ENCODE peak calls at places on chromosomes 12 and 14, in six cellular contexts. One of them, this sample, is unnamed.

GRCh38 chr12:105378821-105379400 is 48.4 kb downstream of the C12orf75 start:
- DNase-seq in fibroblast of mammary gland: peak; percentile 17
- DNase-seq in choroid plexus epithelial cell: peak; percentile 40
- DNase-seq in transverse colon: no peak
- DNase-seq in IMR-90: no peak
- DNase-seq in GM13977: no peak
- DNase-seq in this sample: no peak

GRCh38 chr12:130832561-130833209 is 6.4 kb downstream of the STX2 start:
- DNase-seq in fibroblast of mammary gland: peak; percentile 83
- DNase-seq in transverse colon: no peak
- DNase-seq in choroid plexus epithelial cell: peak; percentile 78
- DNase-seq in GM13977: no peak
- DNase-seq in IMR-90: peak; percentile 78
- DNase-seq in this sample: peak; percentile 43

GRCh38 chr12:123278150-123278627 is 6.5 kb upstream of the CDK2AP1 start:
- DNase-seq in IMR-90: no peak
- DNase-seq in fibroblast of mammary gland: no peak
- DNase-seq in GM13977: peak; percentile 85
- DNase-seq in transverse colon: no peak
- DNase-seq in choroid plexus epithelial cell: no peak
- DNase-seq in this sample: no peak

GRCh38 chr12:22625671-22626251 is 790 bp downstream of the ETNK1 start:
- DNase-seq in transverse colon: peak; percentile 43
- DNase-seq in choroid plexus epithelial cell: peak; percentile 41
- DNase-seq in IMR-90: peak; percentile 29
- DNase-seq in GM13977: peak; percentile 38
- DNase-seq in fibroblast of mammary gland: peak; percentile 49
- DNase-seq in this sample: no peak

GRCh38 chr14:23054000-23054811 is 3.1 kb downstream of the CDH24 start:
- DNase-seq in transverse colon: no peak
- DNase-seq in GM13977: peak; percentile 62
- DNase-seq in IMR-90: no peak
- DNase-seq in fibroblast of mammary gland: no peak
- DNase-seq in choroid plexus epithelial cell: no peak
- DNase-seq in this sample: no peak

GRCh38 chr14:82045339-82045738 is 511.7 kb upstream of the SEL1L start:
- DNase-seq in IMR-90: no peak
- DNase-seq in fibroblast of mammary gland: no peak
- DNase-seq in transverse colon: no peak
- DNase-seq in GM13977: no peak
- DNase-seq in choroid plexus epithelial cell: no peak
- DNase-seq in this sample: no peak

GRCh38 chr12:68367903-68368302 is 35.7 kb upstream of the MDM1 start:
- DNase-seq in choroid plexus epithelial cell: peak; percentile 77
- DNase-seq in fibroblast of mammary gland: peak; percentile 61
- DNase-seq in GM13977: no peak
- DNase-seq in IMR-90: no peak
- DNase-seq in transverse colon: no peak
- DNase-seq in this sample: no peak

GRCh38 chr12:108126990-108127468 is 2.1 kb upstream of the WSCD2 start:
- DNase-seq in choroid plexus epithelial cell: no peak
- DNase-seq in IMR-90: no peak
- DNase-seq in GM13977: no peak
- DNase-seq in transverse colon: no peak
- DNase-seq in fibroblast of mammary gland: no peak
- DNase-seq in this sample: no peak

GRCh38 chr14:57485635-57486034 is 8.0 kb downstream of the CCDC198 start:
- DNase-seq in GM13977: no peak
- DNase-seq in transverse colon: no peak
- DNase-seq in fibroblast of mammary gland: no peak
- DNase-seq in IMR-90: no peak
- DNase-seq in choroid plexus epithelial cell: no peak
- DNase-seq in this sample: no peak

GRCh38 chr12:95259368-95259767 is 41.8 kb downstream of the VEZT start:
- DNase-seq in transverse colon: no peak
- DNase-seq in fibroblast of mammary gland: no peak
- DNase-seq in GM13977: no peak
- DNase-seq in IMR-90: no peak
- DNase-seq in choroid plexus epithelial cell: no peak
- DNase-seq in this sample: no peak

GRCh38 chr12:109127533-109128242 is 11.3 kb downstream of the ACACB start:
- DNase-seq in GM13977: no peak
- DNase-seq in transverse colon: no peak
- DNase-seq in IMR-90: no peak
- DNase-seq in fibroblast of mammary gland: no peak
- DNase-seq in choroid plexus epithelial cell: no peak
- DNase-seq in this sample: no peak

GRCh38 chr14:100904307-100905019 is 941 bp upstream of the RTL1 start:
- DNase-seq in fibroblast of mammary gland: no peak
- DNase-seq in IMR-90: no peak
- DNase-seq in GM13977: peak; percentile 4
- DNase-seq in transverse colon: no peak
- DNase-seq in choroid plexus epithelial cell: no peak
- DNase-seq in this sample: no peak

GRCh38 chr12:5898874-5899273 is 46.2 kb downstream of the ANO2 start:
- DNase-seq in choroid plexus epithelial cell: no peak
- DNase-seq in IMR-90: no peak
- DNase-seq in transverse colon: no peak
- DNase-seq in GM13977: no peak
- DNase-seq in fibroblast of mammary gland: no peak
- DNase-seq in this sample: no peak

GRCh38 chr12:13817131-13817530 is 164.3 kb downstream of the GRIN2B start:
- DNase-seq in fibroblast of mammary gland: peak; percentile 11
- DNase-seq in transverse colon: no peak
- DNase-seq in choroid plexus epithelial cell: no peak
- DNase-seq in IMR-90: no peak
- DNase-seq in GM13977: no peak
- DNase-seq in this sample: no peak

GRCh38 chr12:71904629-71905028 is 34.0 kb upstream of the TPH2 start:
- DNase-seq in fibroblast of mammary gland: no peak
- DNase-seq in choroid plexus epithelial cell: no peak
- DNase-seq in GM13977: no peak
- DNase-seq in IMR-90: no peak
- DNase-seq in transverse colon: no peak
- DNase-seq in this sample: no peak

GRCh38 chr12:104345234-104346066 is 41.9 kb downstream of the EID3 start:
- DNase-seq in IMR-90: no peak
- DNase-seq in fibroblast of mammary gland: no peak
- DNase-seq in choroid plexus epithelial cell: no peak
- DNase-seq in GM13977: no peak
- DNase-seq in transverse colon: no peak
- DNase-seq in this sample: no peak

GRCh38 chr14:65832431-65833253 is 420.1 kb downstream of the FUT8 start:
- DNase-seq in GM13977: no peak
- DNase-seq in fibroblast of mammary gland: peak; percentile 19
- DNase-seq in transverse colon: no peak
- DNase-seq in choroid plexus epithelial cell: peak; percentile 41
- DNase-seq in IMR-90: peak; percentile 5
- DNase-seq in this sample: no peak

GRCh38 chr12:97464241-97465011 is 1.8 kb downstream of the RMST start:
- DNase-seq in GM13977: no peak
- DNase-seq in choroid plexus epithelial cell: no peak
- DNase-seq in fibroblast of mammary gland: no peak
- DNase-seq in transverse colon: no peak
- DNase-seq in IMR-90: no peak
- DNase-seq in this sample: no peak

GRCh38 chr14:60326274-60326673 is 77.3 kb downstream of the PPM1A start:
- DNase-seq in transverse colon: no peak
- DNase-seq in fibroblast of mammary gland: no peak
- DNase-seq in choroid plexus epithelial cell: no peak
- DNase-seq in GM13977: no peak
- DNase-seq in IMR-90: no peak
- DNase-seq in this sample: no peak

GRCh38 chr12:86194721-86195120 is 61.5 kb downstream of the MGAT4C start:
- DNase-seq in GM13977: no peak
- DNase-seq in choroid plexus epithelial cell: no peak
- DNase-seq in IMR-90: no peak
- DNase-seq in fibroblast of mammary gland: no peak
- DNase-seq in transverse colon: no peak
- DNase-seq in this sample: no peak

GRCh38 chr12:74890237-74890599 is 319.4 kb downstream of the KCNC2 start:
- DNase-seq in fibroblast of mammary gland: peak; percentile 85
- DNase-seq in choroid plexus epithelial cell: peak; percentile 94
- DNase-seq in GM13977: peak; percentile 20
- DNase-seq in IMR-90: peak; percentile 92
- DNase-seq in transverse colon: no peak
- DNase-seq in this sample: peak; percentile 90

GRCh38 chr14:23559010-23559920 is 3.2 kb downstream of the THTPA start:
- DNase-seq in choroid plexus epithelial cell: peak; percentile 73
- DNase-seq in IMR-90: peak; percentile 55
- DNase-seq in fibroblast of mammary gland: peak; percentile 58
- DNase-seq in GM13977: peak; percentile 60
- DNase-seq in transverse colon: peak; percentile 39
- DNase-seq in this sample: peak; percentile 48

GRCh38 chr12:3463927-3464326 is 27.1 kb upstream of the PRMT8 start:
- DNase-seq in transverse colon: no peak
- DNase-seq in choroid plexus epithelial cell: peak; percentile 8
- DNase-seq in GM13977: no peak
- DNase-seq in fibroblast of mammary gland: no peak
- DNase-seq in IMR-90: no peak
- DNase-seq in this sample: no peak

GRCh38 chr12:68113644-68114043 is 45.9 kb downstream of the IFNG start:
- DNase-seq in choroid plexus epithelial cell: no peak
- DNase-seq in IMR-90: no peak
- DNase-seq in GM13977: no peak
- DNase-seq in fibroblast of mammary gland: no peak
- DNase-seq in transverse colon: peak; percentile 22
- DNase-seq in this sample: no peak

GRCh38 chr12:111775205-111776193 is 8.8 kb downstream of the ALDH2 start:
- DNase-seq in GM13977: peak; percentile 83
- DNase-seq in IMR-90: peak; percentile 93
- DNase-seq in transverse colon: peak; percentile 90
- DNase-seq in choroid plexus epithelial cell: peak; percentile 84
- DNase-seq in fibroblast of mammary gland: peak; percentile 84
- DNase-seq in this sample: no peak

GRCh38 chr12:78120866-78121590 is 290.3 kb downstream of the NAV3 start:
- DNase-seq in choroid plexus epithelial cell: peak; percentile 86
- DNase-seq in IMR-90: peak; percentile 52
- DNase-seq in fibroblast of mammary gland: peak; percentile 65
- DNase-seq in transverse colon: no peak
- DNase-seq in GM13977: no peak
- DNase-seq in this sample: no peak
- TF ChIP-seq CTCF in choroid plexus epithelial cell: peak; percentile 51
- TF ChIP-seq CTCF in IMR-90: peak; percentile 46
- TF ChIP-seq CTCF in fibroblast of mammary gland: peak; percentile 38
- TF ChIP-seq CTCF in transverse colon: peak; percentile 11
- TF ChIP-seq CTCF in GM13977: peak; percentile 11
- TF ChIP-seq CTCF in this sample: peak; percentile 65

GRCh38 chr14:67674139-67674479 is 323 bp downstream of the VTI1B start:
- DNase-seq in fibroblast of mammary gland: peak; percentile 40
- DNase-seq in IMR-90: peak; percentile 45
- DNase-seq in GM13977: peak; percentile 56
- DNase-seq in choroid plexus epithelial cell: peak; percentile 52
- DNase-seq in transverse colon: peak; percentile 78
- DNase-seq in this sample: peak; percentile 54
- TF ChIP-seq CTCF in fibroblast of mammary gland: no peak
- TF ChIP-seq CTCF in IMR-90: peak; percentile 10
- TF ChIP-seq CTCF in GM13977: peak; percentile 37
- TF ChIP-seq CTCF in choroid plexus epithelial cell: peak; percentile 37
- TF ChIP-seq CTCF in transverse colon: no peak
- TF ChIP-seq CTCF in this sample: peak; percentile 63

GRCh38 chr14:34023824-34024767 is 73.2 kb upstream of the EGLN3 start:
- DNase-seq in transverse colon: peak; percentile 30
- DNase-seq in choroid plexus epithelial cell: no peak
- DNase-seq in GM13977: no peak
- DNase-seq in fibroblast of mammary gland: no peak
- DNase-seq in IMR-90: no peak
- DNase-seq in this sample: no peak
- TF ChIP-seq CTCF in transverse colon: no peak
- TF ChIP-seq CTCF in choroid plexus epithelial cell: no peak
- TF ChIP-seq CTCF in GM13977: no peak
- TF ChIP-seq CTCF in fibroblast of mammary gland: no peak
- TF ChIP-seq CTCF in IMR-90: no peak
- TF ChIP-seq CTCF in this sample: no peak

DNA sequence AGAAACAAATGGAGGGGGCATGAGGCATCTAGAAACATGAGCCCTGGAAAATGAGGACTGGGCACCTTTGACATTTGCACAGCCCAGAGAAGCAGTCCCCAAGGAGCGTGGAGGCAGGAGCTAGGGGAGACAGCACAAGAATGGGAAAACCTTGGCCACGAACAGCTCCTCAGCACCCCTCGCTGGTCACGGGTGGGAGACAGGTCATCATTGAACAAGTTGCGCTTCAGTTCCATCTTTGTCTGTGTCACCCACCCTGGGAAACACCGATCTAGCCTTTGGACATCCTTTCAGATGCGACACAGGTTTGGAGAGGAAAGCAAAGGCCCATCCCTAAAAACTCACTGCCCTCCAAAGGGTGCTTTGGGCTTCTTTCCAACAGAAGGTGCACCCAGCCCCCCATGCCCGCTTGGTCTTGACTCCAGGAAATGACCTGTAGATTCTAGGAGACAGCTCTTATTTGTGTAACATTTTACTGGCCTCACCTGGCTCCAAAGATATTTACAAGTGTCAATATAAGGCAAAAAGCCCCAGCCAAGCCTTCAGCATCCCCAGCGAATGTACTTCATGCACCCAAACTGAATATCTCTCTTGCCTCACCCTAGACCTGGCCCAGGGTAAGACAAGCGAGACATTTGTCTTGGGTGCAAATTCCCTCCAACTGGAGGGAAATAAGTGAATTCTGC is 28.8 kb upstream of the CLMN start:
- DNase-seq in GM13977: no peak
- DNase-seq in IMR-90: no peak
- DNase-seq in fibroblast of mammary gland: no peak
- DNase-seq in choroid plexus epithelial cell: no peak
- DNase-seq in transverse colon: no peak
- DNase-seq in this sample: no peak
- TF ChIP-seq CTCF in GM13977: peak; percentile 25
- TF ChIP-seq CTCF in IMR-90: no peak
- TF ChIP-seq CTCF in fibroblast of mammary gland: no peak
- TF ChIP-seq CTCF in choroid plexus epithelial cell: no peak
- TF ChIP-seq CTCF in transverse colon: no peak
- TF ChIP-seq CTCF in this sample: no peak